ENCODE peak calls at places on chromosomes 6 and 20, in five cellular contexts. K is A549, A is cardiac muscle cell, W is MM.1S, T is uterus. V is an unnamed sample.

GRCh38 chr6:55016261-55016660 is 158.1 kb upstream of the HCRTR2 start:
- DNase-seq in K (no peak), A (no peak), W (no peak), T (no peak), V (no peak)

GRCh38 chr6:105041880-105042279 is 85.0 kb downstream of the LIN28B start:
- DNase-seq in K (no peak), A (no peak), W (no peak), T (no peak), V (no peak)

GRCh38 chr20:62587757-62588402 is 54.4 kb upstream of the SLCO4A1 start:
- DNase-seq in K (no peak), A (peak; percentile 24), W (no peak), T (no peak), V (no peak)

GRCh38 chr6:27178001-27178730 is 69.3 kb upstream of the PRSS16 start:
- DNase-seq in K (peak; percentile 92), A (peak; percentile 94), W (peak; percentile 51), T (peak; percentile 50), V (peak; percentile 22)

GRCh38 chr6:111837641-111838500 is 35.4 kb downstream of the FYN start:
- DNase-seq in K (no peak), A (no peak), W (no peak), T (no peak), V (no peak)

GRCh38 chr6:132259070-132259469 is 142.2 kb downstream of the MOXD1 start:
- DNase-seq in K (peak; percentile 12), A (peak; percentile 57), W (peak; percentile 43), T (no peak), V (no peak)

GRCh38 chr6:140923048-140923447 is 1209.7 kb upstream of the GJE1 start:
- DNase-seq in K (no peak), A (peak; percentile 21), W (no peak), T (no peak), V (no peak)

GRCh38 chr20:23152308-23152892 is 66.3 kb upstream of the CD93 start:
- DNase-seq in K (peak; percentile 36), A (peak; percentile 64), W (no peak), T (peak; percentile 53), V (peak; percentile 98)

GRCh38 chr20:22502731-22503191 is 81.6 kb downstream of the FOXA2 start:
- DNase-seq in K (no peak), A (no peak), W (no peak), T (no peak), V (no peak)

GRCh38 chr6:1164600-1164999 is 147.3 kb upstream of the FOXQ1 start:
- DNase-seq in K (no peak), A (no peak), W (no peak), T (no peak), V (no peak)

GRCh38 chr6:107082045-107082444 is 33.3 kb downstream of the BEND3 start:
- DNase-seq in K (peak; percentile 11), A (peak; percentile 15), W (no peak), T (no peak), V (no peak)

GRCh38 chr6:110563711-110564110 is 87.3 kb upstream of the SLC22A16 start:
- DNase-seq in K (no peak), A (no peak), W (no peak), T (no peak), V (no peak)

GRCh38 chr6:37452522-37452921 is 19.5 kb downstream of the CMTR1 start:
- DNase-seq in K (no peak), A (no peak), W (no peak), T (no peak), V (no peak)

GRCh38 chr6:117906905-117907599 is at the start of gene SLC35F1:
- DNase-seq in K (peak; percentile 6), A (peak; percentile 34), W (peak; percentile 70), T (peak; percentile 41), V (no peak)

GRCh38 chr6:121366184-121366521 is 31.9 kb upstream of the TBC1D32 start:
- DNase-seq in K (no peak), A (no peak), W (no peak), T (no peak), V (no peak)

GRCh38 chr20:4880051-4880450 is 121.3 kb downstream of the SLC23A2 start:
- DNase-seq in K (no peak), A (no peak), W (no peak), T (no peak), V (no peak)

GRCh38 chr6:138815221-138815620 is 19.3 kb downstream of the ECT2L start:
- DNase-seq in K (no peak), A (no peak), W (no peak), T (no peak), V (no peak)

GRCh38 chr6:134235937-134236751 is 81.8 kb downstream of the SGK1 start:
- DNase-seq in K (no peak), A (peak; percentile 45), W (peak; percentile 29), T (no peak), V (no peak)

GRCh38 chr20:10469599-10469998 is 34.5 kb downstream of the SLX4IP start:
- DNase-seq in K (peak; percentile 89), A (peak; percentile 93), W (peak; percentile 51), T (peak; percentile 42), V (no peak)

GRCh38 chr20:10467985-10468845 is 33.1 kb downstream of the SLX4IP start:
- DNase-seq in K (no peak), A (no peak), W (no peak), T (no peak), V (no peak)

GRCh38 chr20:10466855-10467254 is 31.8 kb downstream of the SLX4IP start:
- DNase-seq in K (no peak), A (no peak), W (no peak), T (no peak), V (no peak)

GRCh38 chr20:10463622-10464021 is 28.5 kb downstream of the SLX4IP start:
- DNase-seq in K (peak; percentile 35), A (no peak), W (no peak), T (no peak), V (no peak)

DNA sequence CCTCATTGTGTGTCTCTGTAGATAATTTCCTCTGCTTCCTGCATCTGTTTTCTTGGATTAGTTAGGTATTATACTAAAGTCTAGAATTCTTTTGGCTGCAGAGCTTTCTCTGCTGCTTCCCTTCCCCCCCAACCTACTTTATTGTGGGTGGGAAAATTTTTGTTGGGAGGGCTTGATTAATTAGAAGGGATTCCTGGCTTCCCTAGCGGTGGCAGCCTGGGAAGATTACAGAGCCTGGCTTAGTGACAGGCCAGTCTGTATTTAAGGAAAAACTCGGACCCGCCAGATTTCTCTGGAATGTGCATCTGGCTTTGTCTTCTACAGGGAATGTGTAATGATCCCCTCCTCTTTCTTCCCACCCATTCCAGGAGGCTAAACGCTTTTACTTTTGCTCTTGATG is 31.2 kb downstream of the SLX4IP start:
- DNase-seq in K (no peak), A (peak; percentile 58), W (no peak), T (no peak), V (no peak)
- H3K4me1 ChIP-seq in K (peaks cover 46% of the 10 kb centered on the region), A (no peaks in the 10 kb centered on the region), W (peaks cover 6% of the 10 kb centered on the region), T (no peaks in the 10 kb centered on the region), V (peaks cover 8% of the 10 kb centered on the region)

GRCh38 chr20:47956261-47956995 is 171.1 kb upstream of the SULF2 start:
- DNase-seq in K (no peak), A (peak; percentile 89), W (no peak), T (peak; percentile 42), V (no peak)
- H3K4me1 ChIP-seq in K (peaks cover 4% of the 10 kb centered on the region), A (no peaks in the 10 kb centered on the region), W (no peaks in the 10 kb centered on the region), T (no peaks in the 10 kb centered on the region), V (no peaks in the 10 kb centered on the region)

DNA sequence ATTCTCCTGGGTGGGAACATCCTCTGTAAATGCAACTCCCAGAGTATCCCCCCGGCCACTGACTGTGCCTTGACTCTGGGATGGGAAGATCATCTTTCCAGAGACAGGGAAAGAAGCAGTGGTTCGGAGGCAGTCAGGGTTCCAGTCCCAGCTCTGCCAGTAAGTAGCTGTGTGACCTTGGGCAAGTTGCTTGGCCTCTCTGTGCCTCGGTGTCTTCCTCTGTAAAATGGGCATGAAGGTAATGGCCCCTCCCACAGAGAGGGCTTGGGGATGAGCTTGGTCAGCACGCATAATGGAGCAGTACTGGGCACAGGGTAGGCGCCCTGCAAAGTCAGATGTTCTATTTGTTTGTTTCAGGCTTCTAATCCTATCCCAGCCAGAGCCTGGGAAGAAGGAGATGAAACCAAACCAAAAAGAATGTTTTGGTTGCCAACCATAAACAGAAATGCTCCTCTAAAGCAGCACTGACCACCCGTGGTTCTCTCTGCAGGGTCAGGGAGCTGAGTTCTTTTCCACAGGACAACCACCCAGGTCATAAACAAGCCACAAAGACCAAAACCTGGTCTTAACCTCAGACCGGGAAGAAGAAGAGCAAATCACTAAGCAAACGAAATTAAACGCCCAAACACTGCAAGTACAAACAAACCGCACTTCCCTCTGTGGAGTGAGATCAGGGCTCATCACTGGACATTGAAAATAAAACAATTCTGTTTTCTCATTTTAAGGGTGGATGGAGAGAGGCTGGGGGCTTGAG is 381.0 kb upstream of the SULF2 start:
- DNase-seq in K (no peak), A (no peak), W (peak; percentile 9), T (no peak), V (no peak)
- H3K4me1 ChIP-seq in K (no peaks in the 10 kb centered on the region), A (no peaks in the 10 kb centered on the region), W (no peaks in the 10 kb centered on the region), T (no peaks in the 10 kb centered on the region), V (no peaks in the 10 kb centered on the region)

GRCh38 chr6:144314003-144314485 is 28.9 kb downstream of the UTRN start:
- DNase-seq in K (no peak), A (peak; percentile 83), W (no peak), T (peak; percentile 68), V (peak; percentile 37)
- H3K4me1 ChIP-seq in K (peaks cover 22% of the 10 kb centered on the region), A (peaks cover 21% of the 10 kb centered on the region), W (no peaks in the 10 kb centered on the region), T (peaks cover 13% of the 10 kb centered on the region), V (peaks cover 42% of the 10 kb centered on the region)

GRCh38 chr6:35955071-35955470 is 34.2 kb upstream of the SRPK1 start:
- DNase-seq in K (no peak), A (no peak), W (no peak), T (no peak), V (no peak)
- H3K4me1 ChIP-seq in K (peaks cover 6% of the 10 kb centered on the region), A (no peaks in the 10 kb centered on the region), W (no peaks in the 10 kb centered on the region), T (no peaks in the 10 kb centered on the region), V (no peaks in the 10 kb centered on the region)

GRCh38 chr20:32678948-32679347 is 5.2 kb upstream of the C20orf203 start:
- DNase-seq in K (no peak), A (peak; percentile 31), W (no peak), T (no peak), V (peak; percentile 17)
- H3K4me1 ChIP-seq in K (peaks cover 15% of the 10 kb centered on the region), A (peaks cover 21% of the 10 kb centered on the region), W (peaks cover 46% of the 10 kb centered on the region), T (no peaks in the 10 kb centered on the region), V (no peaks in the 10 kb centered on the region)

V was measured in gastrocnemius medialis.